ENCODE peak calls at places on chromosome 20, in eight cellular contexts. G is ascending aorta, S is A673, K is WTC11, P is AG09319, H is endothelial cell, T is HuH-7.5, R is lung microvascular endothelial cell. Z is an unnamed sample.

GRCh38 chr20:10369723-10370090 is 64.3 kb downstream of the MKKS start:
- DNase-seq in G (peak), S (peak), K (no peak), P (peak), H (no peak), T (no peak), R (peak), Z (no peak)

GRCh38 chr20:25000268-25000801 is 7.8 kb upstream of the APMAP start:
- DNase-seq in G (peak), S (no peak), K (no peak), P (peak), H (no peak), T (no peak), R (peak), Z (no peak)

GRCh38 chr20:38079353-38079752 is 45.8 kb downstream of the RPRD1B start:
- DNase-seq in G (no peak), S (no peak), K (no peak), P (no peak), H (no peak), T (no peak), R (no peak), Z (no peak)

GRCh38 chr20:4901031-4901818 is 100.1 kb downstream of the SLC23A2 start:
- DNase-seq in G (no peak), S (no peak), K (no peak), P (no peak), H (no peak), T (no peak), R (no peak), Z (no peak)

GRCh38 chr20:62358171-62358719 is 8.9 kb downstream of the LAMA5 start:
- DNase-seq in G (no peak), S (no peak), K (no peak), P (no peak), H (no peak), T (no peak), R (peak), Z (no peak)

GRCh38 chr20:31806564-31807355 is 12.4 kb upstream of the MYLK2 start:
- DNase-seq in G (no peak), S (no peak), K (no peak), P (no peak), H (no peak), T (no peak), R (peak), Z (no peak)

GRCh38 chr20:63977392-63978276 is 1.8 kb downstream of the SAMD10 start:
- DNase-seq in G (no peak), S (no peak), K (no peak), P (no peak), H (no peak), T (peak), R (no peak), Z (no peak)

GRCh38 chr20:63120286-63121090 is 95.4 kb downstream of the YTHDF1 start:
- DNase-seq in G (no peak), S (no peak), K (no peak), P (no peak), H (no peak), T (no peak), R (no peak), Z (no peak)

GRCh38 chr20:45888681-45889080 is 1.3 kb upstream of the SPATA25 start:
- DNase-seq in G (no peak), S (no peak), K (no peak), P (no peak), H (no peak), T (no peak), R (no peak), Z (no peak)

GRCh38 chr20:1813674-1814635 is 81.3 kb upstream of the SIRPA start:
- DNase-seq in G (no peak), S (no peak), K (no peak), P (no peak), H (no peak), T (no peak), R (no peak), Z (no peak)

GRCh38 chr20:37119356-37120036 is 23.7 kb upstream of the RBL1 start:
- DNase-seq in G (no peak), S (no peak), K (no peak), P (no peak), H (no peak), T (no peak), R (no peak), Z (no peak)